ENCODE peak calls at places on chromosome 7, in four cellular contexts. K, O, H and V are unnamed samples.

GRCh38 chr7:122303971-122304603 is 463 bp downstream of the FEZF1 start:
- DNase-seq in K (no peak), O (peak), H (no peak), V (peak)

GRCh38 chr7:121202834-121203233 is 126.0 kb upstream of the WNT16 start:
- DNase-seq in K (peak), O (no peak), H (no peak), V (no peak)

GRCh38 chr7:24510781-24511180 is 62.5 kb upstream of the PALS2 start:
- DNase-seq in K (no peak), O (no peak), H (no peak), V (peak)

GRCh38 chr7:97004931-97005763 is at the start of gene DLX6:
- DNase-seq in K (peak), O (peak), H (no peak), V (peak)

GRCh38 chr7:30790391-30790790 is 19.2 kb downstream of the MINDY4 start:
- DNase-seq in K (no peak), O (no peak), H (no peak), V (no peak)

GRCh38 chr7:130240240-130240639 is 26.4 kb upstream of the CPA2 start:
- DNase-seq in K (no peak), O (no peak), H (no peak), V (no peak)

GRCh38 chr7:68984331-68984730 is 613.9 kb upstream of the AUTS2 start:
- DNase-seq in K (no peak), O (no peak), H (no peak), V (no peak)

GRCh38 chr7:106050002-106050742 is 61.9 kb downstream of the SYPL1 start:
- DNase-seq in K (peak), O (no peak), H (peak), V (peak)

GRCh38 chr7:135321556-135321955 is 87.9 kb downstream of the STRA8 start:
- DNase-seq in K (peak), O (no peak), H (peak), V (no peak)

GRCh38 chr7:78139335-78139734 is 340.8 kb downstream of the PHTF2 start:
- DNase-seq in K (peak), O (no peak), H (peak), V (no peak)

GRCh38 chr7:155815332-155816191 is 3.3 kb upstream of the SHH start:
- DNase-seq in K (peak), O (peak), H (peak), V (peak)

GRCh38 chr7:33091111-33091531 is 18.1 kb downstream of the RP9 start:
- DNase-seq in K (peak), O (no peak), H (no peak), V (no peak)

GRCh38 chr7:133484135-133484534 is 231.3 kb downstream of the EXOC4 start:
- DNase-seq in K (no peak), O (no peak), H (no peak), V (peak)

GRCh38 chr7:20385121-20385520 is 54.4 kb downstream of the ITGB8 start:
- DNase-seq in K (peak), O (no peak), H (peak), V (peak)

GRCh38 chr7:79454325-79454960 is 976 bp upstream of the MAGI2 start:
- DNase-seq in K (peak), O (peak), H (peak), V (peak)

GRCh38 chr7:111803015-111803758 is 240.9 kb upstream of the IMMP2L start:
- DNase-seq in K (peak), O (no peak), H (peak), V (no peak)

GRCh38 chr7:105024734-105025133 is 10.7 kb downstream of the KMT2E start:
- DNase-seq in K (peak), O (no peak), H (peak), V (no peak)

GRCh38 chr7:377069-378040 is 87.4 kb downstream of the FOXL3 start:
- DNase-seq in K (no peak), O (no peak), H (no peak), V (no peak)

GRCh38 chr7:94481246-94481645 is 28.4 kb upstream of the CASD1 start:
- DNase-seq in K (no peak), O (no peak), H (no peak), V (no peak)

GRCh38 chr7:111561659-111561908 is 708 bp downstream of the IMMP2L start:
- DNase-seq in K (no peak), O (peak), H (no peak), V (no peak)

GRCh38 chr7:50397320-50397970 is 52.7 kb downstream of the FIGNL1 start:
- DNase-seq in K (no peak), O (no peak), H (no peak), V (no peak)

DNA sequence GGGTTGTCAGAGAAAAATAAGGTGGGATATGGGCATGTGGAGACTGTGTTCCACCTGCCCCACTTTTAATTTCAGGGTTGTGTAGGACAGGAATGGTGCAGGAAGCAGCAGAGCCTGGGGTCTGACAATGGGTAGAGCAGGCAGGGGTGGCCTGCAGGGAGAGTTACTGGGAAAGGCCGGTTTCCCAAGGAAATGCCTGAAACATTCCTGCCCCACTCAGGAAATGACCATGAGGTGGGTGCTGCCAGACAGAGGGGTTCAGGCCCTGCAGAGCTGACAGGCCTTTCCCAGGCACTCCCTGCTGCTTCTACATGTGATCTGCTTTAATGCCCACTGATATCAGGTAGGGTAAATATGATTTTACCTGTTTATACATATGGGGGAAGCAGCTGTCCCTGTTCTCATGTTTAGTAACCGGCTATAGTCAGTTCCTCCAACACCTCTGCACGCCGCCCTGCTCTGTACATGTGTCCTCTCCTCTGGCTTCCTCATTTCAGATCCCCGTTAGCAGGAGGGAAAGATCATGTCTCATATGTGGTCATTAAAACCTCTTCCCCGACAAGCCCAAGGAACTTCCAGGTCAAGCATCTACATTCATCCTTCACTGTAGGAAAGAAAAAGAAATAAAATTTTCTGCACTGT is 118.6 kb upstream of the PRSS58 start:
- DNase-seq in K (no peak), O (no peak), H (no peak), V (peak)
- H2BK5ac ChIP-seq in K (no peak), O (peak), H (no peak), V (no peak)

GRCh38 chr7:102064361-102065025 is 222.2 kb upstream of the SH2B2 start:
- DNase-seq in K (peak), O (no peak), H (peak), V (peak)
- H2BK5ac ChIP-seq in K (no peak), O (peak), H (no peak), V (peak)

GRCh38 chr7:148987010-148987750 is 41.1 kb downstream of the PDIA4 start:
- DNase-seq in K (peak), O (peak), H (peak), V (peak)
- H2BK5ac ChIP-seq in K (peak), O (peak), H (peak), V (no peak)

DNA sequence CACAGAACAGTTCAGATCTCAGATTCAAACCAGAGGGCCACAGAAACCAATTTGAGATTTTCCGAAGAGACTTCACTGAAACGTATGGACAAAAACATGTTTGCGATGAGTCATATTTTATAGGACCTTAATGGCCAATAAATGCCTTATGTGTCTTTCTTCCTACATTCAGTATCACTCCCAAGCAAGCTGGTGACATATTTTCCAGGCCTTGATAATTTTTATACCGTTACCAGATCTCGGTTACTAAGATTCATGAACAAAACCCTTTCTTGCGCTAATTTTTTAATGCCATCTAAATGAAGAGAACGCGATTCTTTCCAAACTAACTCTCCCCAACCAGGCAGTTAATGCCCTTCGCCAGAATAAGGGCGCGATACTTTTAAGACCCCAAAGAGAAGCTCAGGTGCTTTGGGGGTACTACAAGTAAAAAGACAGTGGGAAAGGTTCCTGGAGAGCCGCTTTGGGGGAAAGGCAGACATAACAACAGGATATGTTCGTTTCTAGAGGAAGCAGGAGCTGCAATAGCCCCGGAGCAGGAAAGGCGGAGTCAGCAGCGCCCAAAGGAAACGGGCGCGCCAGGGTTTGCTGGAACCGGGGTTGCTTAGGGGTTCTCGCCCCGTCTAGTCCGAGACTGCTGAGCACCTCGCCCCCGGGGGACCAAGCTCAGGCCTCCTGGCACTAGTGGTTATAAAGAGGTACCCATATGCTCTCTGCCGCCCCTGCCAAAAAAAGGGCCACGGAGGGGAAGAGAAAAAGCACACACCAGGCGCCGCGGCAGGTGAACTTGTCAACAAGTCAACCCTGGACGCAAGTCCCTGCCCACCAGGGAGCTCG is 878 bp downstream of the ICA1 start:
- DNase-seq in K (no peak), O (no peak), H (peak), V (peak)
- H2BK5ac ChIP-seq in K (no peak), O (no peak), H (no peak), V (no peak)

DNA sequence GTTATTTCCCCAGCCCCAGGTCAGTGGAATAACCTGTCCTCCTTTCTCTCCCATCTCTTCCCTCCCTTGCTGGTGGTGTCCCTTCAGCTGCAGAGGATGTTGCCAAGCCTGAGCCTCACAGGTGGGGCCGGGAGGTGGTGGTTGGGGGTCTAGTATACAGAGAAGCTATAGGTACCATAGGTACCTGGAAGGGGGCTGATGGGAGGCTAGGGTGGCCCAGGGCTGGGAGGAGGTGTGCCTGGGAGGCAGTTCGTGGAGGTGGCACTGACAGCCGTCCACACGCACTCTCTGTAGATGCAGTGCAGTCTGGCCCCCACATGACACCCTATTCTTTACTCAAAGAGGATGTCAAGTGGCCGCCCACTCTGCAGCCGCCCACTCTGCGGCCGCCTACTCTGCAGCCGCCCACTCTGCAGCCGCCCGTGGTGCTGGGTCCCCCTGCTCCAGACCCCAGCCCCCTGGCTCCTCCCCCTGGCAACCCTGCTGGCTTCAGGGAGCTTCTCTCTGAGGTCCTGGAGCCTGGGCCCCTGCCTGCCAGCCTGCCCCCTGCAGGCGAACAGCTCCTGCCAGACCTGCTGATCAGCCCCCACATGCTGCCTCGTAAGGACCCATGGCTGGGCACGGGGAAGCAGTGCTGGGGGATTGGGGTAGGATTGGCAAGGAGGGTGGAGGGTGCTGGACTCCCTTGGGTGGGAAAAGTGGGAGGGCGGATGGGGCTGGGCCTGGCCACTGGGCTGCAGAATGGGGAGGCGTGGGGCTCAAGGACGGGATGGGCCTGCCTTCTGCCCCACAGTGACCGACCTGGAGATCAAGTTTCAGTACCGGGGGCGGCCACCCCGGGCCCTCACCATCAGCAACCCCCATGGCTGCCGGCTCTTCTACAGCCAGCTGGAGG is 9.5 kb downstream of the IRF5 start:
- DNase-seq in K (no peak), O (no peak), H (no peak), V (peak)
- H2BK5ac ChIP-seq in K (no peak), O (no peak), H (no peak), V (no peak)

DNA sequence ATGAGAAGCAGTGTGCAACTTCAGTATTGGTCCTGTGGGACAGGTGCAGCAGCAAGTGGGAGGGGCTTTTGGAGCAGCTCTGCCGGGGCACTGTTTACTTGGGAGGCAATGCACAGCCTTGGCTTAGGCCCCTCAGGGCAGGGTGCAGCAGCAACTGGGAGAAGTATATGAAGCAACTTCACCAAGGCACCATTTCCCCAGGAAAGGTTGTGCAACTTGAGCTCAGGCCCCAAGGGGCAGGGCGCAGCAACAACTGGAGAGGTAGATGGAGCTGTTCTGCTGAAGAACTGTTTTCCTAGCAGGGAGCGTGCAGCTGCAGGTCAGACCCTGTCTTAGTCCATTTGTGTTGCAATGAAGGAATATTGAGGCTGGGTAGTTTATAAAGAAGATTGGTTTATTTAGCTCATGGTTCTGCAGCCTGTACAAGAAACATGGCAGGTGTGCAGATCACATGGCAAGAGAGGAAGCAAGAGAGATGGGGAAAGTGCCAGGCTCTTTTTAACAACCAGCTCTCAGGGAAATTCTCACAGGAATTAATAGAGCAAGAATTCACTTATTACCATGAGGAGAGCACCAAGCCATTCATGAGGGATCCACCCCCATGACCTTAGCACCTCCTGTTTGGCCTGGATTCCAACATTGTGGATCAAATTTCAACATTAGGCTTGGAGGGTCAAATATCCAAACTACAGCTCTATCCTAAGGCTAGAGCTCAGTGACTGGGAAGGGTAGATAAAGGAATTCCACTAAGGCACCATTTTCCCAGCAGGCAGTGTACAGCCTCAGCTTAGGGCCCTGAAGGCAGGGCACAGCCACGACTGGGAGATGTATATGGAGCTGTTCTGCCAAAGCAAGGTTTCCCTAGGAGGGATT is 10.9 kb downstream of the GPR141 start:
- DNase-seq in K (no peak), O (no peak), H (no peak), V (no peak)
- H2BK5ac ChIP-seq in K (no peak), O (peak), H (no peak), V (no peak)

GRCh38 chr7:107998150-107998549 is 4.8 kb downstream of the LAMB1 start:
- DNase-seq in K (no peak), O (no peak), H (no peak), V (no peak)

GRCh38 chr7:107999814-108000560 is 3.0 kb downstream of the LAMB1 start:
- DNase-seq in K (peak), O (no peak), H (peak), V (peak)

GRCh38 chr7:107996072-107996824 is 6.7 kb downstream of the LAMB1 start:
- DNase-seq in K (peak), O (no peak), H (peak), V (no peak)

GRCh38 chr7:108000875-108001758 is 1.8 kb downstream of the LAMB1 start:
- DNase-seq in K (peak), O (peak), H (peak), V (peak)

GRCh38 chr7:107998660-107999480 is 4.1 kb downstream of the LAMB1 start:
- DNase-seq in K (no peak), O (no peak), H (no peak), V (no peak)
- H2BK5ac ChIP-seq in K (no peak), O (no peak), H (no peak), V (no peak)

GRCh38 chr7:1561036-1561940 is 5.3 kb upstream of the TMEM184A start:
- DNase-seq in K (no peak), O (no peak), H (no peak), V (no peak)
- H2BK5ac ChIP-seq in K (no peak), O (no peak), H (no peak), V (no peak)

GRCh38 chr7:100892364-100893317 is 3.0 kb downstream of the ACHE start:
- DNase-seq in K (no peak), O (no peak), H (no peak), V (no peak)
- H2BK5ac ChIP-seq in K (no peak), O (peak), H (no peak), V (no peak)

GRCh38 chr7:151013356-151013727 is 11.0 kb downstream of the ATG9B start:
- DNase-seq in K (no peak), O (no peak), H (no peak), V (no peak)
- H2BK5ac ChIP-seq in K (no peak), O (peak), H (no peak), V (no peak)